ENCODE peak calls at places on chromosome 13, in four cellular contexts. One of them, this sample, is unnamed.

GRCh38 chr13:74134777-74135305 is 637 bp upstream of the KLF12 start:
- DNase-seq in NCI-H460: no peak
- DNase-seq in AG10803: no peak
- DNase-seq in brain microvascular endothelial cell: peak
- DNase-seq in this sample: no peak

GRCh38 chr13:43273362-43273761 is 250.0 kb downstream of the DNAJC15 start:
- DNase-seq in AG10803: peak
- DNase-seq in brain microvascular endothelial cell: no peak
- DNase-seq in NCI-H460: no peak
- DNase-seq in this sample: no peak

GRCh38 chr13:27442071-27442647 is 8.2 kb downstream of the MTIF3 start:
- DNase-seq in brain microvascular endothelial cell: no peak
- DNase-seq in AG10803: no peak
- DNase-seq in NCI-H460: no peak
- DNase-seq in this sample: no peak

GRCh38 chr13:46489586-46490023 is 63.4 kb upstream of the LRCH1 start:
- DNase-seq in brain microvascular endothelial cell: peak
- DNase-seq in NCI-H460: no peak
- DNase-seq in AG10803: peak
- DNase-seq in this sample: peak

GRCh38 chr13:21638319-21639282 is 32.3 kb upstream of the FGF9 start:
- DNase-seq in NCI-H460: no peak
- DNase-seq in AG10803: peak
- DNase-seq in brain microvascular endothelial cell: no peak
- DNase-seq in this sample: no peak

GRCh38 chr13:24212254-24212653 is 51.7 kb downstream of the SPATA13 start:
- DNase-seq in AG10803: no peak
- DNase-seq in brain microvascular endothelial cell: no peak
- DNase-seq in NCI-H460: no peak
- DNase-seq in this sample: no peak

GRCh38 chr13:32384702-32385101 is 43.2 kb downstream of the N4BP2L1 start:
- DNase-seq in AG10803: no peak
- DNase-seq in brain microvascular endothelial cell: no peak
- DNase-seq in NCI-H460: no peak
- DNase-seq in this sample: no peak

GRCh38 chr13:113800576-113800926 is 41.5 kb downstream of the TMEM255B start:
- DNase-seq in NCI-H460: no peak
- DNase-seq in brain microvascular endothelial cell: no peak
- DNase-seq in AG10803: no peak
- DNase-seq in this sample: no peak

GRCh38 chr13:75307370-75307984 is 174.5 kb downstream of the TBC1D4 start:
- DNase-seq in NCI-H460: no peak
- DNase-seq in AG10803: peak
- DNase-seq in brain microvascular endothelial cell: no peak
- DNase-seq in this sample: no peak

GRCh38 chr13:75715598-75716523 is 79.7 kb downstream of the LMO7 start:
- DNase-seq in AG10803: no peak
- DNase-seq in brain microvascular endothelial cell: no peak
- DNase-seq in NCI-H460: no peak
- DNase-seq in this sample: no peak